ENCODE peak calls at places on chromosomes 11 and 22, in five cellular contexts. One of them, this sample, is unnamed.

GRCh38 chr11:120306519-120307242 is 18.4 kb upstream of the TLCD5 start:
- DNase-seq in body of pancreas: no peak
- DNase-seq in A549: peak
- DNase-seq in K562: peak
- DNase-seq in IMR-90: peak
- DNase-seq in this sample: peak

GRCh38 chr11:116960916-116961315 is 123.5 kb upstream of the APOA1 start:
- DNase-seq in K562: no peak
- DNase-seq in IMR-90: peak
- DNase-seq in body of pancreas: no peak
- DNase-seq in A549: no peak
- DNase-seq in this sample: peak

GRCh38 chr11:409600-410471 is 5.0 kb downstream of the SIGIRR start:
- DNase-seq in IMR-90: no peak
- DNase-seq in K562: no peak
- DNase-seq in A549: no peak
- DNase-seq in body of pancreas: no peak
- DNase-seq in this sample: no peak

GRCh38 chr11:111834432-111835163 is 36.8 kb downstream of the ALG9 start:
- DNase-seq in K562: no peak
- DNase-seq in A549: no peak
- DNase-seq in body of pancreas: no peak
- DNase-seq in IMR-90: no peak
- DNase-seq in this sample: no peak

GRCh38 chr11:116928102-116928777 is 90.8 kb upstream of the APOA1 start:
- DNase-seq in IMR-90: no peak
- DNase-seq in body of pancreas: no peak
- DNase-seq in A549: no peak
- DNase-seq in K562: no peak
- DNase-seq in this sample: no peak

GRCh38 chr11:1834791-1835670 is at the start of gene SYT8:
- DNase-seq in IMR-90: no peak
- DNase-seq in body of pancreas: peak
- DNase-seq in A549: no peak
- DNase-seq in K562: no peak
- DNase-seq in this sample: no peak

GRCh38 chr11:26017322-26017860 is 314.5 kb upstream of the ANO3 start:
- DNase-seq in K562: no peak
- DNase-seq in body of pancreas: no peak
- DNase-seq in IMR-90: no peak
- DNase-seq in A549: no peak
- DNase-seq in this sample: no peak

GRCh38 chr22:46220921-46221320 is 29.2 kb downstream of the CDPF1 start:
- DNase-seq in IMR-90: peak
- DNase-seq in K562: no peak
- DNase-seq in body of pancreas: no peak
- DNase-seq in A549: no peak
- DNase-seq in this sample: no peak

GRCh38 chr11:77590194-77590591 is 440 bp downstream of the AQP11 start:
- DNase-seq in A549: peak
- DNase-seq in body of pancreas: peak
- DNase-seq in IMR-90: peak
- DNase-seq in K562: no peak
- DNase-seq in this sample: no peak

GRCh38 chr22:24392218-24392931 is 35.0 kb upstream of the ADORA2A start:
- DNase-seq in K562: no peak
- DNase-seq in body of pancreas: no peak
- DNase-seq in IMR-90: no peak
- DNase-seq in A549: no peak
- DNase-seq in this sample: no peak

GRCh38 chr11:17954395-17955252 is 58.2 kb downstream of the SERGEF start:
- DNase-seq in IMR-90: peak
- DNase-seq in body of pancreas: no peak
- DNase-seq in K562: no peak
- DNase-seq in A549: no peak
- DNase-seq in this sample: no peak

GRCh38 chr11:122019908-122020694 is 95.9 kb downstream of the BLID start:
- DNase-seq in IMR-90: no peak
- DNase-seq in K562: no peak
- DNase-seq in body of pancreas: no peak
- DNase-seq in A549: no peak
- DNase-seq in this sample: no peak

GRCh38 chr11:14417975-14418374 is 59.0 kb upstream of the RRAS2 start:
- DNase-seq in K562: no peak
- DNase-seq in IMR-90: peak
- DNase-seq in body of pancreas: no peak
- DNase-seq in A549: no peak
- DNase-seq in this sample: no peak

GRCh38 chr11:68044898-68045351 is 6.1 kb downstream of the TCIRG1 start:
- DNase-seq in IMR-90: no peak
- DNase-seq in body of pancreas: no peak
- DNase-seq in K562: no peak
- DNase-seq in A549: no peak
- DNase-seq in this sample: no peak

GRCh38 chr11:112516771-112517170 is 256.1 kb upstream of the PLET1 start:
- DNase-seq in A549: no peak
- DNase-seq in IMR-90: no peak
- DNase-seq in body of pancreas: no peak
- DNase-seq in K562: no peak
- DNase-seq in this sample: no peak

GRCh38 chr11:91326280-91326679 is 898.3 kb upstream of the FAT3 start:
- DNase-seq in A549: no peak
- DNase-seq in IMR-90: no peak
- DNase-seq in K562: no peak
- DNase-seq in body of pancreas: no peak
- DNase-seq in this sample: no peak

GRCh38 chr11:1017269-1018005 is 19.1 kb downstream of the MUC6 start:
- DNase-seq in K562: no peak
- DNase-seq in A549: no peak
- DNase-seq in IMR-90: no peak
- DNase-seq in body of pancreas: peak
- DNase-seq in this sample: no peak

GRCh38 chr11:124716596-124716995 is 23.1 kb upstream of the NRGN start:
- DNase-seq in IMR-90: peak
- DNase-seq in K562: no peak
- DNase-seq in body of pancreas: no peak
- DNase-seq in A549: no peak
- DNase-seq in this sample: no peak

GRCh38 chr11:117820071-117820470 is 4.5 kb downstream of the FXYD2 start:
- DNase-seq in A549: no peak
- DNase-seq in body of pancreas: no peak
- DNase-seq in IMR-90: no peak
- DNase-seq in K562: no peak
- DNase-seq in this sample: no peak

GRCh38 chr11:95419915-95420314 is 188.9 kb upstream of the SESN3 start:
- DNase-seq in A549: no peak
- DNase-seq in K562: no peak
- DNase-seq in body of pancreas: no peak
- DNase-seq in IMR-90: peak
- DNase-seq in this sample: no peak

GRCh38 chr11:100753562-100753961 is 66.5 kb downstream of the ARHGAP42 start:
- DNase-seq in IMR-90: no peak
- DNase-seq in K562: no peak
- DNase-seq in A549: no peak
- DNase-seq in body of pancreas: no peak
- DNase-seq in this sample: no peak

GRCh38 chr11:23359297-23359696 is 499.0 kb upstream of the CCDC179 start:
- DNase-seq in K562: no peak
- DNase-seq in IMR-90: peak
- DNase-seq in A549: no peak
- DNase-seq in body of pancreas: peak
- DNase-seq in this sample: peak

GRCh38 chr11:110747531-110747930 is 35.3 kb upstream of the ARHGAP20 start:
- DNase-seq in K562: no peak
- DNase-seq in IMR-90: no peak
- DNase-seq in A549: no peak
- DNase-seq in body of pancreas: no peak
- DNase-seq in this sample: no peak

GRCh38 chr11:102368472-102368871 is 21.5 kb downstream of the BIRC2 start:
- DNase-seq in A549: no peak
- DNase-seq in body of pancreas: no peak
- DNase-seq in K562: no peak
- DNase-seq in IMR-90: no peak
- DNase-seq in this sample: no peak

GRCh38 chr11:134014502-134014901 is 54.4 kb upstream of the JAM3 start:
- DNase-seq in IMR-90: no peak
- DNase-seq in A549: no peak
- DNase-seq in body of pancreas: no peak
- DNase-seq in K562: no peak
- DNase-seq in this sample: peak

GRCh38 chr11:131392528-131393255 is 22.3 kb downstream of the NTM start:
- DNase-seq in K562: no peak
- DNase-seq in body of pancreas: no peak
- DNase-seq in A549: peak
- DNase-seq in IMR-90: no peak
- DNase-seq in this sample: no peak

DNA sequence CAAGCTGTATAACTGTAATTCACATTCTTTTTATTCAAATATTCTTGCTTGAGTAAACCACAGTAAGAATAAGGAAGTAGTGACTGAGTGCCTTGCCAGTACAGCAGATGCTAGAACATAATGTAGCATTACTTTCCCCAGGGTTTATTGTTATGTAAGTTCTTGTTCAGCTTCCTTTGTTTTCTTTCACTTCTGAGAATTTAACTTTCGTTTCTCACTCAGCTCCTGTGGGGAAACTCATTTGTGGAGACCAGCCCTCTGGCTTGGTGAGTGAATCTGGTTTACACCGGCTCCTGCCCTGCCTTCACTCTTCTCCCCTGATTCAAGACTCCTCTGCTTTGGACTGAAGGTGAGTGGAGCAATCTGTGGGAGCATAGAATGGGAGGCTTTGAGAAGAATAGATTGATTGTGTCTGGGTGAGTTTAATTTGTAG is at the start of gene TRIM22:
- DNase-seq in K562: no peak
- DNase-seq in body of pancreas: no peak
- DNase-seq in A549: no peak
- DNase-seq in IMR-90: peak
- DNase-seq in this sample: peak
- TF ChIP-seq POLR2A in K562: no peak
- TF ChIP-seq POLR2A in body of pancreas: peak
- TF ChIP-seq POLR2A in A549: no peak
- TF ChIP-seq POLR2A in IMR-90: no peak
- TF ChIP-seq POLR2A in this sample: no peak

DNA sequence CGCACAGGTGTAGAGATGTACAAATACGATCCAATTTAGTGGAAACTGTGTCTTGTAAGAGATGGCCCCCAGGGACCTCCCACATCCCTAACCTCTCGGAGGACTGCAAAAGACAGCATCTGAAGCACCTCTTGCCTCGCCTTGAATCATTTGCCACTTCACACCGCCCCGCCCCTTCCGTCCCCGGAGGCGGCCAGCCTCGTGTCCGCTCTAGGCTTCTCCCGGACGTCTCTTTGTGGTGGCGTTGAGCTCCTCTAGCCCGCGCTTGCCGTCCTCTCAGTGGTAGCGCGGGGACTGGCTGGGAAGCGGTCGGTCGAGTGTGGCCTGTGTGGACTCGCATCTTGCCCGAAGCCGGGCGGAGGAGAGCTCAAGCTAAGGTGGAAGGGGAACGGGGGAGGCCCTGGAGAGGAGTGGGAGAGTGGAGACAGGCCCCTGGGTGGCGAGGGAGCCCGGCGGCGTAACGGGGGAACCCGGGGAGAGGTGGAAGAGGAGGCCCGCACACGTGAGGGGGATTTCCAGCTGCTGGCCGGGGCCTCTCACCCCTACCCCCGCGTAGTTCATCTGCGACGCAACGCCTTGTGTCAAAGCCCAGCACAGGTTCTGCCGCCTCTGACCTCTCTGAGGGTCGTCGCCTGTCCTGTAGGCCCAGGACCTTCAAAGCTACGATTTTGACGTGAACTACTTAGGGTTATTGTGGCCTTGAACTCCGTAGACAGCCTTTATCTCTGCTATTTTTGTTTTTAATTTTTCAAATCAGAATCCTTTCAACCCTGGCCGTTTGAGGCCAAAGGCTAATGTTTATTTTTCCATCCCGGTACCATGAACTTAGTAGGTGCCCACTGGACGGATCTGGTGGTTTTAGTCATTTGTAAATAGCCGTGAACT is at the start of gene ARL14EP:
- DNase-seq in body of pancreas: peak
- DNase-seq in IMR-90: peak
- DNase-seq in K562: peak
- DNase-seq in A549: peak
- DNase-seq in this sample: peak
- TF ChIP-seq POLR2A in body of pancreas: peak
- TF ChIP-seq POLR2A in IMR-90: peak
- TF ChIP-seq POLR2A in K562: peak
- TF ChIP-seq POLR2A in A549: peak
- TF ChIP-seq POLR2A in this sample: peak

DNA sequence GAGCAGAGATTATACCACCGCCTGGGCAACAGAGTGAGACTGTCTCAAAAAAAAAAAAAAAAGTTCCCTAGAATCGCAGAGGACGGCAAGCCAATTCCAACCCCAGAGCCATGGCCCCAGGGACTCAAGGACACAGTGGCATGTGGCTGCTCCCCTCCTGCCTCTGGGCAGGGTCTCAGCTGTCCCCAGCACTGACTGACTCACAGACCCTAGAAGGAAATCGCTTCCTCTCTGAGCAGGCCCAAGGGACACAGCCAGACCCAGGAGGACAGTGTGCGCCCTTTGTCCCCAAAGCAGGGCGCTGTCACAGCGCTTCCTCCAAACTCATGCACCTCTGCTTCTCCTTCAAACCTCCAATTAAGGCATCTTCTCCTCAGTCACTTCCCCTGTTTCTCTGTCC is 2.3 kb downstream of the PACSIN3 start:
- DNase-seq in A549: no peak
- DNase-seq in body of pancreas: no peak
- DNase-seq in K562: no peak
- DNase-seq in IMR-90: no peak
- DNase-seq in this sample: no peak
- TF ChIP-seq POLR2A in A549: no peak
- TF ChIP-seq POLR2A in body of pancreas: no peak
- TF ChIP-seq POLR2A in K562: no peak
- TF ChIP-seq POLR2A in IMR-90: no peak
- TF ChIP-seq POLR2A in this sample: no peak

DNA sequence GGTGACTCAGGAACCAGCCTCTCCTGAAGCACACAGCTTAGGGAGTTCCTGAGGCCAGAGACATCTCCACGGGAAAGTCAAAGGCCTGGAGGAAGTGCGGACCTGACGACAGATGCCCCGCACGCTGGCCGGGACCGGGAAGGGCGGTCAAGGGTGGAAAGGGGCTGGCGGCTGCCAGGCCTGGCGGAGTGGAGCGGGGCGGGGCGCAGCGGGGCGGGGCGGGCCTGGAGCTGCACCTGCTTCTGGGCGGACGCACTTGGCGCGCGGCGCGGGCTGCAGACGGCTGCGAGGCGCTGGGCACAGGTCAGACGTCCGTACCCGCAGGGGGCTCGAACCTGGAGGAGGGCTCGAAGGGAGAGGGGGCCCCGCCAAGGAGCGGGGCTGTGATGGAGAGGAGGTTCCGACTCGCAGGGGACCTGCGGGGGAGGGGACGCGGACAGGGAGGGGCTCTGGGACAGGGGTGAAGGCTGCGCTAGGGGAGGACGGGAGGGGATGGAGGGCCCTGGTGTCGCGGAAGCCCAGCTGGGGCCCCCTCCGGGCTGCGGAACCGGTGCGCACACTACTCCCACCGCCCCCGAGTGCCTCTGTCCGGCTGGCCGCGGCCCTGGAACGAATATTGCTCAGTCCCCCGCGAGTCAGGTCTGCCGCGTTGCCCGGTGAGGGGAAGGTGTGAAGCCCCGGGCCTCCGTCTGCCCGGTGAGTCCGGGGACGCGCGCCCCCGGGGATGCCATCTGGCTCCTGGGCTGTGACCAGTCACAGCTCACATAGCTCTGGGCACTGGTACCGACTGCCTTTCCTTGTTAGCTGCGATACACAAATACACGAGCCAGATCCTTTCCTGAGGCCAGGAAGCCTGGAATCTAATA is at the start of gene TMEM45B:
- DNase-seq in body of pancreas: peak
- DNase-seq in K562: no peak
- DNase-seq in A549: no peak
- DNase-seq in IMR-90: no peak
- DNase-seq in this sample: no peak
- TF ChIP-seq POLR2A in body of pancreas: peak
- TF ChIP-seq POLR2A in K562: no peak
- TF ChIP-seq POLR2A in A549: no peak
- TF ChIP-seq POLR2A in IMR-90: no peak
- TF ChIP-seq POLR2A in this sample: no peak

This sample was measured in H54.